ENCODE peak calls at places on chromosomes 4 and X, in seven cellular contexts. H is occipital lobe, L is ureter, X is kidney tubule cell, N is iPS-NIHi11, G is esophagus squamous epithelium, K is retina. S is an unnamed sample.

GRCh38 chrX:105758784-105759183 is 63.6 kb upstream of the NRK start:
- DNase-seq in H (no peak), K (no peak), G (no peak), X (no peak), N (no peak), L (no peak), S (no peak)

GRCh38 chr4:99628040-99628439 is 29.6 kb downstream of the C4orf54 start:
- DNase-seq in N (no peak), X (no peak), G (no peak), H (no peak), L (no peak), K (no peak), S (no peak)

GRCh38 chr4:165767671-165768070 is 105.4 kb upstream of the TLL1 start:
- DNase-seq in N (no peak), H (no peak), G (no peak), X (no peak), K (no peak), L (no peak), S (no peak)

GRCh38 chrX:131366387-131366786 is 77.3 kb upstream of the IGSF1 start:
- DNase-seq in L (no peak), G (no peak), N (peak), H (no peak), X (peak), K (no peak), S (no peak)

GRCh38 chr4:59936566-59936965 is 1263.6 kb upstream of the ADGRL3 start:
- DNase-seq in N (no peak), X (no peak), H (no peak), G (no peak), L (no peak), K (no peak), S (no peak)

GRCh38 chrX:17488036-17488435 is 113.0 kb downstream of the NHS start:
- DNase-seq in N (no peak), X (peak), H (no peak), G (no peak), L (no peak), K (no peak), S (no peak)

GRCh38 chrX:86171366-86171765 is 23.1 kb downstream of the DACH2 start:
- DNase-seq in K (peak), X (peak), G (no peak), L (no peak), H (no peak), N (peak), S (no peak)

GRCh38 chrX:73855546-73855945 is 292.5 kb downstream of the CHIC1 start:
- DNase-seq in N (peak), K (peak), X (peak), G (no peak), L (peak), H (peak), S (no peak)

GRCh38 chr4:144376905-144377304 is 236.4 kb upstream of the GYPA start:
- DNase-seq in H (no peak), L (no peak), K (no peak), G (no peak), N (peak), X (no peak), S (no peak)

GRCh38 chrX:127243654-127244053 is 424.1 kb downstream of the PRR32 start:
- DNase-seq in G (no peak), K (no peak), H (no peak), N (no peak), X (no peak), L (no peak), S (no peak)

S was measured in ascending aorta.